ENCODE peak calls at places on chromosome 18, in six cellular contexts. O is bronchial epithelial cell, P is HepG2, X is upper lobe of right lung, D is heart left ventricle, W is GM23248. M is an unnamed sample. For H3K36me3 and H3K27me3, the result is how much of the 10 kb centered on the place peaks cover.

GRCh38 chr18:48834421-48835011 is 116.2 kb downstream of the SMAD7 start:
- DNase-seq in P (no peak), O (peak), D (peak), W (peak), X (peak), M (peak)

GRCh38 chr18:51030537-51031258 is 685 bp downstream of the SMAD4 start:
- DNase-seq in O (no peak), P (peak), W (peak), D (peak), X (peak), M (peak)

GRCh38 chr18:62585274-62586147 is 62.7 kb downstream of the ZCCHC2 start:
- DNase-seq in P (no peak), X (no peak), D (no peak), O (no peak), W (no peak), M (no peak)

GRCh38 chr18:22047485-22047884 is 121.9 kb upstream of the GATA6 start:
- DNase-seq in P (no peak), X (no peak), W (no peak), D (no peak), O (no peak), M (no peak)

GRCh38 chr18:65737346-65737745 is 13.5 kb upstream of the CDH7 start:
- DNase-seq in O (no peak), D (no peak), X (no peak), P (no peak), W (no peak), M (no peak)

GRCh38 chr18:11145413-11146191 is 3.8 kb downstream of the PIEZO2 start:
- DNase-seq in D (no peak), O (no peak), P (no peak), X (no peak), W (no peak), M (no peak)

GRCh38 chr18:21179590-21180220 is 62.3 kb upstream of the GREB1L start:
- DNase-seq in O (peak), X (no peak), W (peak), P (peak), D (no peak), M (peak)

GRCh38 chr18:75244336-75244735 is 33.7 kb downstream of the TSHZ1 start:
- DNase-seq in W (no peak), O (no peak), D (no peak), X (no peak), P (peak), M (no peak)

GRCh38 chr18:12010187-12010802 is 29.0 kb downstream of the IMPA2 start:
- DNase-seq in D (no peak), P (no peak), W (no peak), O (no peak), X (peak), M (no peak)

GRCh38 chr18:60965856-60966255 is 367.4 kb upstream of the CDH20 start:
- DNase-seq in O (no peak), D (no peak), W (no peak), X (no peak), P (no peak), M (no peak)

GRCh38 chr18:64259871-64260270 is 111.0 kb upstream of the LINC00305 start:
- DNase-seq in X (no peak), P (no peak), D (no peak), W (no peak), O (no peak), M (no peak)

GRCh38 chr18:78527984-78528383 is 451.6 kb upstream of the SALL3 start:
- DNase-seq in W (no peak), P (no peak), D (no peak), O (no peak), X (no peak), M (no peak)

GRCh38 chr18:8609711-8610441 is 639 bp downstream of the RAB12 start:
- DNase-seq in X (peak), O (no peak), W (peak), P (no peak), D (no peak), M (peak)

GRCh38 chr18:10045296-10045891 is 131.6 kb downstream of the VAPA start:
- DNase-seq in P (no peak), X (no peak), D (no peak), O (no peak), W (no peak), M (no peak)

GRCh38 chr18:31819106-31819924 is 58.6 kb upstream of the SLC25A52 start:
- DNase-seq in X (no peak), O (peak), W (peak), P (peak), D (no peak), M (no peak)

GRCh38 chr18:61893304-61893970 is 630 bp upstream of the RNF152 start:
- DNase-seq in D (peak), X (peak), O (no peak), W (peak), P (no peak), M (peak)

GRCh38 chr18:74097803-74098202 is 49.8 kb downstream of the FBXO15 start:
- DNase-seq in X (no peak), D (no peak), W (no peak), O (no peak), P (no peak), M (no peak)

GRCh38 chr18:25349131-25349925 is 2.6 kb downstream of the ZNF521 start:
- DNase-seq in O (no peak), P (no peak), W (peak), X (peak), D (peak), M (peak)

GRCh38 chr18:2913398-2914005 is 66.7 kb downstream of the EMILIN2 start:
- DNase-seq in O (no peak), W (no peak), D (no peak), P (no peak), X (no peak), M (no peak)

GRCh38 chr18:2912357-2913299 is 65.8 kb downstream of the EMILIN2 start:
- DNase-seq in W (no peak), O (no peak), D (no peak), P (no peak), X (no peak), M (no peak)

GRCh38 chr18:2916184-2916583 is 69.4 kb downstream of the EMILIN2 start:
- DNase-seq in X (no peak), W (no peak), P (no peak), D (no peak), O (no peak), M (peak)

GRCh38 chr18:2914844-2915243 is 68.0 kb downstream of the EMILIN2 start:
- DNase-seq in O (no peak), D (peak), W (peak), X (no peak), P (no peak), M (peak)

GRCh38 chr18:2914185-2914584 is 67.4 kb downstream of the EMILIN2 start:
- DNase-seq in P (no peak), D (peak), W (no peak), O (no peak), X (no peak), M (peak)
- H3K36me3 ChIP-seq in P (half or more), D (under half), W (under half), O (under half), X (half or more), M (under half)

GRCh38 chr18:13416848-13417247 is 198.3 kb downstream of the LDLRAD4 start:
- DNase-seq in X (no peak), W (no peak), D (peak), P (peak), O (peak), M (no peak)
- H3K27me3 ChIP-seq in X (under half), W (under half), D (under half), P (under half), O (under half), M (under half)

DNA sequence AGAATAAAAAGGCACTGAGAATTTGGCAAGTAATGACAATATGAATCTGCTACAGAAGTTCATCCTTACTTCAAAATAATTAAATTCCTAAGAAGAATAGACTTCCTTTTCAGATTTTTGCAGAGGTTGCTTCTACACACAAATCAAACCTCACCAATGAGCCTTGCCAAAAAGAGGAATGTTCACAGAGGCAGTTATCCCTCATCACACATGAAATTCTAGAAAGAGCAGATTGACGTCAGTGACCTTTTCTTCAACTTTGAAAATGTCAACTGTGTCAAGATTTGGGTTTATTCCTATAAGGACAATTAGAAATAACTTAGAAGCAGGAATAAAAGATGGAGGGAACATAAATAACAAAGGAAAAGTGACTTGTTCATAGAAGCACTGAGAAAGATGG is 64.6 kb downstream of the MBD2 start:
- DNase-seq in O (no peak), X (no peak), W (no peak), D (no peak), P (no peak), M (no peak)
- H3K36me3 ChIP-seq in O (under half), X (half or more), W (under half), D (under half), P (under half), M (under half)

GRCh38 chr18:76592981-76593381 is 97.9 kb upstream of the ZNF516 start:
- DNase-seq in D (no peak), O (no peak), X (no peak), W (no peak), P (no peak), M (no peak)
- H3K27me3 ChIP-seq in D (under half), O (under half), X (under half), W (under half), P (under half), M (under half)

DNA sequence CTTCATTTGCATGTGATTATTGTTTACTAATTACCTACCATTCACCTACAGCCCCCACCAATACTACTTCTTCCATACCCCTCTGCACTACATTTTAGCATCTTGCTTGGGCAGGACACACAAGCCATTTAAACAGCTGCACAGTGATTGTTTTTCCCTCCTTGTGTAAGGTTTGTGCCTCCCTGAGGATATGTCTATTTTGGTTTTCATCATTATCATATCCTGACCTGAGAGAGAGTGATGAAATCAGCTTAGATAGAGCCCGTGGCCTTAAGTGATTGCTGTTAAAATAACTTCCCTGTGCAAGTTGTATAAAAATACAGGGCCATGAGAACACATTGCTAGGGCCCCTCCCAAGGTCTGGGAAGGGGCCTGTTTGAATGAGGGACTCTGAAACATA is 261.9 kb downstream of the FHOD3 start:
- DNase-seq in D (no peak), O (no peak), W (no peak), X (no peak), P (no peak), M (no peak)
- H3K36me3 ChIP-seq in D (under half), O (under half), W (under half), X (under half), P (under half), M (under half)

GRCh38 chr18:59266459-59266858 is 6.8 kb downstream of the RAX start:
- DNase-seq in D (no peak), P (no peak), W (no peak), O (no peak), X (no peak), M (no peak)

GRCh38 chr18:59268127-59268721 is 5.0 kb downstream of the RAX start:
- DNase-seq in O (no peak), W (no peak), P (no peak), D (no peak), X (no peak), M (no peak)

GRCh38 chr18:59267511-59268126 is 5.6 kb downstream of the RAX start:
- DNase-seq in X (no peak), P (no peak), W (peak), O (no peak), D (no peak), M (no peak)

GRCh38 chr18:59266019-59266369 is 7.3 kb downstream of the RAX start:
- DNase-seq in D (no peak), O (no peak), X (no peak), W (no peak), P (no peak), M (no peak)

GRCh38 chr18:59266876-59267510 is 6.3 kb downstream of the RAX start:
- DNase-seq in O (no peak), P (no peak), W (no peak), D (no peak), X (no peak), M (no peak)
- H3K27me3 ChIP-seq in O (half or more), P (under half), W (half or more), D (half or more), X (half or more), M (under half)

GRCh38 chr18:79735071-79735980 is 55.7 kb downstream of the CTDP1 start:
- DNase-seq in P (no peak), W (no peak), X (no peak), O (no peak), D (peak), M (no peak)

GRCh38 chr18:79733135-79733609 is 53.6 kb downstream of the CTDP1 start:
- DNase-seq in X (no peak), O (no peak), D (peak), P (no peak), W (no peak), M (no peak)

GRCh38 chr18:79730804-79731203 is 51.2 kb downstream of the CTDP1 start:
- DNase-seq in P (no peak), W (no peak), X (no peak), D (peak), O (no peak), M (no peak)

GRCh38 chr18:79733996-79734770 is 54.6 kb downstream of the CTDP1 start:
- DNase-seq in X (no peak), W (no peak), O (no peak), D (peak), P (no peak), M (no peak)

GRCh38 chr18:79732721-79733025 is 53.1 kb downstream of the CTDP1 start:
- DNase-seq in X (no peak), D (no peak), P (no peak), O (no peak), W (no peak), M (no peak)
- H3K36me3 ChIP-seq in X (half or more), D (under half), P (half or more), O (under half), W (under half), M (under half)

DNA sequence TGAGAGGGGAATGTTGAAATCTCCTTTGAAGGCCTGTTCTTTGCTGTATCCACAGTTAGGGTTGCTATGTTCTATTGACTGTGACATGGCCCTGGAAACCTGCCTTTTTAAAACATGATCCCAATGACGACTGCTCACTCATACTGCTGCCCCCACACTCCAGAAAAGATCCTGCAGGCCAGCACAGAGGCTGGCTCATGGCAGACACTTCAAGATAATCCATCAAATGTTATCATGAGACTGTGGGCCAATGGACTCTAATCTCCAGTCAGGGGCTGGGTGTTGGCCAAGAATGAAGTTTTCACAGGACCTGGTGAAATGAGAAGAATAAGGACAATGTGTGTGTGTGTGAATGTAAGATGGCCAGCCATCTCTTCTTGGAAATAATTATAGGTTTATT is 59.0 kb upstream of the THOC1 start:
- DNase-seq in P (no peak), W (no peak), X (no peak), D (no peak), O (no peak), M (no peak)
- H3K27me3 ChIP-seq in P (under half), W (under half), X (under half), D (under half), O (under half), M (under half)

GRCh38 chr18:55252053-55252675 is 292.9 kb upstream of the CCDC68 start:
- DNase-seq in P (no peak), W (peak), X (no peak), D (no peak), O (no peak), M (no peak)

GRCh38 chr18:55249572-55249971 is 290.3 kb upstream of the CCDC68 start:
- DNase-seq in P (no peak), D (no peak), O (no peak), W (no peak), X (no peak), M (no peak)

GRCh38 chr18:55250729-55251128 is 291.5 kb upstream of the CCDC68 start:
- DNase-seq in X (no peak), W (peak), D (no peak), O (no peak), P (no peak), M (no peak)

GRCh38 chr18:55252946-55253345 is 293.7 kb upstream of the CCDC68 start:
- DNase-seq in D (no peak), W (no peak), X (no peak), P (no peak), O (no peak), M (no peak)

GRCh38 chr18:55251186-55251995 is 292.1 kb upstream of the CCDC68 start:
- DNase-seq in O (peak), D (no peak), W (peak), P (no peak), X (no peak), M (peak)
- H3K36me3 ChIP-seq in O (under half), D (under half), W (under half), P (under half), X (under half), M (under half)